ENCODE peak calls at places on chromosome 19, in eight cellular contexts. D is effector memory CD4-positive, alpha-beta T cell; X is K562; W is prostate gland; R is left ventricle myocardium inferior; P is CD8-positive, alpha-beta memory T cell; V is endodermal cell; A is Karpas-422. E is an unnamed sample.

GRCh38 chr19:38653028-38653571 is 5.7 kb downstream of the ACTN4 start:
- DNase-seq in D (no peak), X (no peak), W (no peak), R (no peak), P (no peak), V (no peak), A (no peak), E (no peak)

GRCh38 chr19:52343548-52343947 is 7.5 kb downstream of the ZNF610 start:
- DNase-seq in D (peak; percentile 9), X (peak; percentile 62), W (no peak), R (peak; percentile 20), P (peak; percentile 73), V (peak; percentile 91), A (peak; percentile 90), E (peak; percentile 44)

GRCh38 chr19:50191270-50191669 is 12.2 kb upstream of the MYH14 start:
- DNase-seq in D (no peak), X (no peak), W (no peak), R (no peak), P (no peak), V (no peak), A (no peak), E (no peak)

GRCh38 chr19:17797397-17798201 is 2.7 kb downstream of the B3GNT3 start:
- DNase-seq in D (no peak), X (no peak), W (peak; percentile 47), R (no peak), P (no peak), V (no peak), A (no peak), E (no peak)

GRCh38 chr19:11195169-11195568 is 2.2 kb downstream of the KANK2 start:
- DNase-seq in D (no peak), X (no peak), W (no peak), R (peak; percentile 51), P (no peak), V (no peak), A (no peak), E (no peak)

GRCh38 chr19:47378246-47378645 is 29.1 kb downstream of the DHX34 start:
- DNase-seq in D (no peak), X (no peak), W (no peak), R (no peak), P (no peak), V (no peak), A (peak; percentile 40), E (no peak)

GRCh38 chr19:9673912-9674668 is 810 bp downstream of the ZNF562 start:
- DNase-seq in D (no peak), X (no peak), W (no peak), R (no peak), P (no peak), V (no peak), A (no peak), E (peak; percentile 13)

GRCh38 chr19:21586341-21587116 is 81.1 kb downstream of the ZNF429 start:
- DNase-seq in D (no peak), X (no peak), W (peak; percentile 13), R (peak; percentile 36), P (no peak), V (peak; percentile 72), A (no peak), E (no peak)

GRCh38 chr19:31418692-31419430 is 69.6 kb upstream of the TSHZ3 start:
- DNase-seq in D (no peak), X (no peak), W (no peak), R (no peak), P (no peak), V (peak; percentile 91), A (no peak), E (no peak)

GRCh38 chr19:29259153-29259552 is 46.2 kb upstream of the UQCRFS1 start:
- DNase-seq in D (no peak), X (peak; percentile 33), W (no peak), R (no peak), P (no peak), V (peak; percentile 67), A (peak; percentile 62), E (no peak)

GRCh38 chr19:35085947-35086346 is 29.7 kb upstream of the FXYD3 start:
- DNase-seq in D (no peak), X (no peak), W (no peak), R (no peak), P (no peak), V (no peak), A (peak; percentile 93), E (no peak)

GRCh38 chr19:8430650-8431049 is 14.1 kb upstream of the HNRNPM start:
- DNase-seq in D (no peak), X (no peak), W (no peak), R (no peak), P (no peak), V (no peak), A (peak; percentile 16), E (no peak)

GRCh38 chr19:16244091-16244490 is 46.4 kb downstream of the AP1M1 start:
- DNase-seq in D (no peak), X (no peak), W (no peak), R (no peak), P (no peak), V (no peak), A (no peak), E (no peak)

GRCh38 chr19:14159059-14159458 is 22.7 kb upstream of the ASF1B start:
- DNase-seq in D (no peak), X (no peak), W (no peak), R (no peak), P (no peak), V (no peak), A (no peak), E (no peak)

GRCh38 chr19:1126984-1127760 is 23.4 kb downstream of the GPX4 start:
- DNase-seq in D (no peak), X (no peak), W (no peak), R (no peak), P (no peak), V (no peak), A (no peak), E (no peak)

GRCh38 chr19:11324079-11324661 is 15.3 kb downstream of the RAB3D start:
- DNase-seq in D (no peak), X (no peak), W (peak; percentile 88), R (peak; percentile 74), P (no peak), V (no peak), A (peak; percentile 23), E (peak; percentile 19)

GRCh38 chr19:36373638-36374156 is 5.3 kb downstream of the ZFP14 start:
- DNase-seq in D (no peak), X (no peak), W (no peak), R (no peak), P (no peak), V (no peak), A (no peak), E (no peak)

GRCh38 chr19:36379510-36379819 is 464 bp upstream of the ZFP14 start:
- DNase-seq in D (no peak), X (no peak), W (no peak), R (no peak), P (no peak), V (no peak), A (no peak), E (no peak)

GRCh38 chr19:36371886-36372285 is 7.1 kb downstream of the ZFP14 start:
- DNase-seq in D (no peak), X (no peak), W (no peak), R (no peak), P (no peak), V (no peak), A (no peak), E (no peak)

GRCh38 chr19:36378625-36379509 is at the start of gene ZFP14:
- DNase-seq in D (peak; percentile 89), X (peak; percentile 98), W (peak; percentile 95), R (peak; percentile 93), P (peak; percentile 97), V (peak; percentile 97), A (peak; percentile 98), E (peak; percentile 96)

DNA sequence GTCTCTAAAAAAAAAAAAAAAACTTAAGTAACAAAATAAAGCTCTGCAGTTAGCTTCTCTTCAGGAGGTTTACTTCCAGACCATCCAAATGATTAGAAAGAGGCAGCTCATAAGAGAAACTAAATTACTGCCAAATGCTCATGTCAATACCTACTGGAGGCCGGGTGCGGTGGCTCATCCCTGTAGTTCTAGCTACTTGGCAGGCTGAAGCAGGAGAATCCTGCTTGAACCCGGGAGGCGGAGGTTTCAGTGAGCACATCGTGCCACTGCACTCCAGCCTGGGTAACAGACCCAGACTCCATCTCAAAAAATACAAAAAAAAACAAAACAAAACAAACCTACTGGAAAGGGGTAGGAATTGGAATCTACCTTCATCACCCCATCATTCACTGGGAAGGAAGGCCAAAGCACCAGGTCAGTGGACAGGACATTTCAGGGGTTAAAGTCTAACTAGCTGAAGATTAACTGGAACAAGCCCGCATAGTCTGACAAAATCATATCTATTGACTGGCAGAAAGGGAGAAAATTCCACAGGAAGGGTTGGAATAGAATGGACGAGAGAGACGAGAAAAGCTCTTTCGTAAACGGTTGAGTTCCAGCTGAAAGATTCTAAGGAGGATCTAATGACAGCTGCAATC is 1.3 kb downstream of the ZFP14 start:
- DNase-seq in D (no peak), X (no peak), W (no peak), R (no peak), P (no peak), V (no peak), A (peak; percentile 35), E (no peak)
- H3K27ac ChIP-seq in D (no peak overlapping the region), X (no peak overlapping the region), W (peak overlapping the region; percentile 74), R (peak overlapping the region; percentile 91), P (no peak overlapping the region), V (no peak overlapping the region), A (no peak overlapping the region), E (no peak overlapping the region)

GRCh38 chr19:6241056-6241455 is 38.7 kb downstream of the MLLT1 start:
- DNase-seq in D (no peak), X (no peak), W (no peak), R (peak; percentile 12), P (no peak), V (no peak), A (no peak), E (peak; percentile 21)

GRCh38 chr19:6239401-6239844 is 40.4 kb downstream of the MLLT1 start:
- DNase-seq in D (no peak), X (peak; percentile 44), W (no peak), R (peak; percentile 16), P (no peak), V (no peak), A (no peak), E (peak; percentile 19)

GRCh38 chr19:6242677-6243076 is 37.1 kb downstream of the MLLT1 start:
- DNase-seq in D (no peak), X (no peak), W (no peak), R (no peak), P (no peak), V (no peak), A (no peak), E (no peak)

GRCh38 chr19:6239871-6240676 is 39.7 kb downstream of the MLLT1 start:
- DNase-seq in D (no peak), X (peak; percentile 46), W (no peak), R (peak; percentile 11), P (no peak), V (no peak), A (no peak), E (no peak)

GRCh38 chr19:6241680-6242079 is 38.1 kb downstream of the MLLT1 start:
- DNase-seq in D (no peak), X (no peak), W (peak; percentile 50), R (peak; percentile 46), P (no peak), V (no peak), A (no peak), E (no peak)
- H3K4me1 ChIP-seq in D (peaks cover 10% of the 10 kb centered on the region), X (peaks cover 48% of the 10 kb centered on the region), W (peaks cover 55% of the 10 kb centered on the region), R (peaks cover 81% of the 10 kb centered on the region), P (peaks cover 28% of the 10 kb centered on the region), V (peaks cover 5% of the 10 kb centered on the region), A (peaks cover 19% of the 10 kb centered on the region), E (peaks cover 38% of the 10 kb centered on the region)

GRCh38 chr19:56927791-56928207 is 87.3 kb upstream of the PEG3 start:
- DNase-seq in D (no peak), X (no peak), W (no peak), R (no peak), P (no peak), V (no peak), A (no peak), E (no peak)
- H3K9me3 ChIP-seq in D (peaks cover 3% of the 10 kb centered on the region), X (no peaks in the 10 kb centered on the region), W (no peaks in the 10 kb centered on the region), R (peaks cover 16% of the 10 kb centered on the region), P (peaks cover 5% of the 10 kb centered on the region), V (peaks cover 95% of the 10 kb centered on the region), A (peaks cover 4% of the 10 kb centered on the region), E (peaks cover 14% of the 10 kb centered on the region)

GRCh38 chr19:45160870-45161714 is at the start of gene NKPD1:
- DNase-seq in D (no peak), X (no peak), W (peak; percentile 84), R (no peak), P (no peak), V (peak; percentile 78), A (no peak), E (no peak)
- H3K27ac ChIP-seq in D (no peak within 1 kb of the TSS), X (no peak within 1 kb of the TSS), W (peak within 1 kb of the TSS; percentile 47), R (no peak within 1 kb of the TSS), P (no peak within 1 kb of the TSS), V (no peak within 1 kb of the TSS), A (no peak within 1 kb of the TSS), E (no peak within 1 kb of the TSS)

E was measured in CD4-positive, alpha-beta memory T cell.